ENCODE peak calls at places on chromosomes 12 and 14, in four cellular contexts. V, I, E and H are unnamed samples.

GRCh38 chr12:94678396-94678795 is 28.0 kb upstream of the TMCC3 start:
- DNase-seq in I (no peak), E (no peak), V (no peak), H (no peak)

GRCh38 chr12:49903700-49904423 is at the start of gene FAIM2:
- DNase-seq in V (no peak), I (no peak), E (peak; percentile 33), H (no peak)

GRCh38 chr14:53093206-53093605 is 59.9 kb downstream of the DDHD1 start:
- DNase-seq in E (no peak), V (no peak), I (no peak), H (no peak)

GRCh38 chr12:75852143-75852542 is 179.4 kb downstream of the PHLDA1 start:
- DNase-seq in V (no peak), I (no peak), E (no peak), H (no peak)

GRCh38 chr12:62772556-62772955 is 162.4 kb downstream of the PPM1H start:
- DNase-seq in I (no peak), E (no peak), V (no peak), H (no peak)

GRCh38 chr12:58916153-58916709 is 4.1 kb downstream of the LRIG3 start:
- DNase-seq in I (no peak), E (no peak), V (no peak), H (no peak)

GRCh38 chr12:67994046-67994445 is 4.8 kb downstream of the IFNG-AS1 start:
- DNase-seq in I (no peak), E (no peak), V (no peak), H (no peak)

GRCh38 chr12:64669270-64669842 is 59.1 kb downstream of the RASSF3 start:
- DNase-seq in V (no peak), E (no peak), I (no peak), H (no peak)

GRCh38 chr12:73947627-73948026 is 590.0 kb upstream of the ATXN7L3B start:
- DNase-seq in I (no peak), E (no peak), V (no peak), H (no peak)

GRCh38 chr14:100292776-100293461 is 13.3 kb downstream of the SLC25A29 start:
- DNase-seq in V (no peak), I (no peak), E (no peak), H (no peak)

GRCh38 chr12:112823582-112824149 is 32.1 kb downstream of the RPH3A start:
- DNase-seq in V (peak; percentile 57), E (no peak), I (no peak), H (no peak)

GRCh38 chr14:105197274-105197673 is 16.2 kb upstream of the NUDT14 start:
- DNase-seq in E (peak; percentile 24), I (no peak), V (peak; percentile 47), H (no peak)

GRCh38 chr12:38053655-38054464 is 262.7 kb upstream of the ALG10B start:
- DNase-seq in E (no peak), V (peak; percentile 85), I (no peak), H (no peak)

GRCh38 chr12:117890137-117890536 is 78.7 kb downstream of the KSR2 start:
- DNase-seq in E (no peak), V (peak; percentile 34), I (no peak), H (no peak)

DNA sequence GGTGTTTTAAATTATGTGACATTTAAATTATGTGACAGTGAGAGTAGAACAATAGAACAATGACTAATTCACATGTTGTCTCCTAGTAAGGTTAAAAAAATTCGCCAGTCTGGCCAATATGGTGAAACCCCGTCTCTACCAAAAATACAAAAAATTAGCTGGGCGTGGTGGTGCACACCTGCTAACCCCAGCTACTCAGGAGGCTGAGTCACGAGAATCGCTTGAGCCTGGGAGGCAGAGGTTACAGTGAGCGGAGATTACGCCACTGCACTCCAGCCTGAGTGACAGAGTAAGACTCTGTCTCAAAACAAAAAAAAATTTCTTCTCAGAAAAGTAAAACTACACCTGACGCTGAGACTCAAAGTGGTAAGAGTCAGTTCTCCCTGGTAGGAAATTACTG is 2.7 kb downstream of the CS start:
- DNase-seq in I (no peak), E (no peak), V (no peak), H (no peak)
- H3K4me3 ChIP-seq in I (no peak overlapping the region), E (no peak overlapping the region), V (no peak overlapping the region), H (no peak overlapping the region)

GRCh38 chr12:124321040-124321481 is 26.2 kb downstream of the RFLNA start:
- DNase-seq in I (peak; percentile 37), V (peak; percentile 61), E (peak; percentile 76), H (peak; percentile 43)
- TF ChIP-seq POLR2A in I (no peak), V (no peak), E (no peak), H (no peak)

DNA sequence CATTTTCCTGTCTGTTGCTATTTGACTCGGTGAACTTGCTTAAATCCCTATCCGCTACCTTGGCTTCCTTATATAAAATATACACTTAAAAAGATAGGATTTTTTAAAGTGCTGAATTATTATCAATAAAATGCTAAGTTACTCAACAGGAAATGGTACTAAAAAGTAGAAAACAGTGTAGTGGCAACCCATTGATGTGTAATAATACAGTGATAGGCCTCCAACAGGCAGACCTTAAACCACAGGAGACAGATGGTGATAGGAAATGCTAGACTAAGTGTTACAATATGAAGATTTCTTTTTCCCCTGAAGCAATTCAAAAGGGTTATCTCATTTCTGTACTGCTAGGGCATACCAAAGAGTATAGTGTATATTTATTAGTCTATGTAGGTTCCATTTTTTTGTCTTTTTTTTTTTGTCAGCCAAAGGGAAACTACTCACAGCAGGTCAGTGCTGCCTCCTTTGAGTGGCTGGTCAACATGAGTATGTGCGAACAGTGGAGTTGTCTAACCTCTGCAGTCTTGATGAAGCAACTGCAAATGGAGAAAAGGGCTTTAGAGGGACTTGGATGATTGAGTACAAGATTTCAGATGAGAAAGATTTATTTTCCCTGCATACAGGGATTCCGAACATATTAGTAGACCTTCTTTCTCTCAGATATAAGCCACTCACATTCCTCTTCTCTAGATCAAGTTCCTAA is 183.8 kb downstream of the ACSS3 start:
- DNase-seq in V (no peak), E (no peak), I (no peak), H (no peak)
- TF ChIP-seq CTCF in V (no peak), E (no peak), I (no peak), H (no peak)

GRCh38 chr12:103247531-103247930 is 248.2 kb downstream of the C12orf42 start:
- DNase-seq in V (no peak), E (no peak), I (no peak), H (no peak)
- H3K4me3 ChIP-seq in V (no peak overlapping the region), E (no peak overlapping the region), I (no peak overlapping the region), H (no peak overlapping the region)

DNA sequence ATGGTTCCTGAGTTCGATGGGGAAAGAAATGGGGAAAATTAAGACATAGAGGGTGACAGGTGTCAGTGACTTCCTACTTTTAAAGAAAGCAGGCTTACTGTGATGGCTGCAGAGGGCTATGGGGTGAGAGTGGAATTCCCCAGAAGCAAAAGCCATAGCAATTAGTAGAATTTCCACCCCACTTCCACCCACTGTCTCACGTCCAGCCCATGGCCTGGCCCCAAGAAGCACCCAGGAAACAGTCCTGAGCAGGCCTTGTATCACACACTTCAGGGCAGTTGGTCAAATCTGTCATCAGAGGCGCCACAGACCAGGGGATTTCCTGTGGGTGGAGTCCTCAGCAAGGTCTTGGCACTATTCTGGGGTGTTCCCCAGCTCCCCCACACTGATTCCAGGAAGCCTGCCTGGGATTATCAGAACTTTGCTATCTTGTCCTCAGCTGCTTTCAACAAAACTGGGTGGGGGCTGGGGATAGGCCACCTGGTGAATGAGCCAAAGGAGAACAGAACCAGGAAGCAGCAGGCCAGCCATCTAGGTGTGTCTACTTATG is 120.1 kb upstream of the CCND2 start:
- DNase-seq in E (no peak), I (no peak), V (no peak), H (no peak)
- TF ChIP-seq POLR2A in E (no peak), I (no peak), V (no peak), H (no peak)

GRCh38 chr12:96497800-96498199 is 8.4 kb downstream of the CFAP54 start:
- DNase-seq in I (no peak), E (no peak), V (no peak), H (no peak)
- TF ChIP-seq CTCF in I (no peak), E (no peak), V (no peak), H (no peak)

DNA sequence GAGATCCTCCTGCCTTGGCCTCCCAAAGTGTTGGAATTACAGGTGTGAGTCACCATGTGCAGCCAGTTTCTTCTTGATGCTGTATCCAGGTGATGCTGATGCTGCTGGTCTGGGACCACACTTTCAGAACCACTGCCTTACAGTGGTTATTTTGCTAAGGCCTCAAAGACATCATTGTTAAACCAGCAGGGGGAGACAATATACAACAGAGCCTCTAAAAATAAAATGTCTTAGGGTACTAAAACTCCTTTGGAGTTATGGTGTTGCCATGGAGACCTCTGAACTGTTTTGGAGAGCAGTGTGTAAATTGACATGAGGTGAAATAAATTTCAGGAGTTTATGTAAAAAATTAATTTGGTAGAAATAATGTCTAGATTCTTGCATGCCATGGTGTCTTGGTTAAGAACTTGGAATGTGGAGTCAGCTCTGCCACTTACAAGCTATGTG is 1.1 kb upstream of the ARG2 start:
- DNase-seq in E (peak; percentile 25), I (no peak), V (peak; percentile 76), H (no peak)
- H3K4me3 ChIP-seq in E (no peak overlapping the region), I (no peak overlapping the region), V (no peak overlapping the region), H (no peak overlapping the region)

DNA sequence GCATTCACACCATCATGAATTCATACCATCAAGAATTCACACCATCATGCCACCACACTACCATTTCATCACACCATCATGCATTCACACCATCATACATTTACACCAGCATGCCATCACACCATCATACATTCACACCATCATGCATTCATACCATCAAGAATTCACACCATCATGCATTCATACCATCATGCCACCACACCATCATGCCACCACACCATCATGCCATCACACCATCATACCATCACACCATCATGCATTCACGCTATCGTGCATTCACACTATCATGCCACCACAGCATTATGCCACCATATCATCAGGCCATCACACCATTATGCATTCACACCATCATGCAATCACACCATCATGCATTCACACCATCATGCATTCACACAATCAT is 79.7 kb downstream of the ANO2 start:
- DNase-seq in V (no peak), E (no peak), I (no peak), H (no peak)
- TF ChIP-seq POLR2A in V (no peak), E (no peak), I (no peak), H (no peak)

GRCh38 chr14:72634910-72635647 is 258.8 kb downstream of the DPF3 start:
- DNase-seq in E (no peak), I (no peak), V (no peak), H (no peak)
- TF ChIP-seq CTCF in E (no peak), I (no peak), V (no peak), H (no peak)